ENCODE peak calls at places on chromosome 15, in six cellular contexts. One of them, this sample, is unnamed. For H3K4me1, the result is how much of the 10 kb centered on the place peaks cover.

GRCh38 chr15:98062869-98063268 is 102.4 kb downstream of the ARRDC4 start:
- DNase-seq in upper lobe of right lung: no peak
- DNase-seq in right lobe of liver: no peak
- DNase-seq in mesendoderm: no peak
- DNase-seq in kidney: no peak
- DNase-seq in heart right ventricle: no peak
- DNase-seq in this sample: no peak

GRCh38 chr15:78405336-78405924 is 32.6 kb upstream of the IREB2 start:
- DNase-seq in upper lobe of right lung: no peak
- DNase-seq in right lobe of liver: no peak
- DNase-seq in mesendoderm: peak
- DNase-seq in kidney: peak
- DNase-seq in heart right ventricle: no peak
- DNase-seq in this sample: no peak

GRCh38 chr15:98812711-98813441 is 164.5 kb downstream of the IGF1R start:
- DNase-seq in upper lobe of right lung: no peak
- DNase-seq in right lobe of liver: no peak
- DNase-seq in mesendoderm: peak
- DNase-seq in kidney: no peak
- DNase-seq in heart right ventricle: no peak
- DNase-seq in this sample: no peak

GRCh38 chr15:69141833-69142232 is 18.6 kb upstream of the GLCE start:
- DNase-seq in upper lobe of right lung: no peak
- DNase-seq in right lobe of liver: no peak
- DNase-seq in mesendoderm: no peak
- DNase-seq in kidney: no peak
- DNase-seq in heart right ventricle: no peak
- DNase-seq in this sample: no peak

GRCh38 chr15:59362339-59362738 is 10.3 kb downstream of the MYO1E start:
- DNase-seq in upper lobe of right lung: no peak
- DNase-seq in right lobe of liver: no peak
- DNase-seq in mesendoderm: no peak
- DNase-seq in kidney: no peak
- DNase-seq in heart right ventricle: no peak
- DNase-seq in this sample: no peak

GRCh38 chr15:101689901-101690300 is 34.4 kb downstream of the TARS3 start:
- DNase-seq in upper lobe of right lung: no peak
- DNase-seq in right lobe of liver: no peak
- DNase-seq in mesendoderm: peak
- DNase-seq in kidney: no peak
- DNase-seq in heart right ventricle: no peak
- DNase-seq in this sample: no peak

GRCh38 chr15:29637555-29637954 is 184.7 kb downstream of the TJP1 start:
- DNase-seq in upper lobe of right lung: no peak
- DNase-seq in right lobe of liver: no peak
- DNase-seq in mesendoderm: no peak
- DNase-seq in kidney: no peak
- DNase-seq in heart right ventricle: no peak
- DNase-seq in this sample: no peak

GRCh38 chr15:54131410-54131809 is 153.2 kb downstream of the UNC13C start:
- DNase-seq in upper lobe of right lung: no peak
- DNase-seq in right lobe of liver: no peak
- DNase-seq in mesendoderm: no peak
- DNase-seq in kidney: no peak
- DNase-seq in heart right ventricle: no peak
- DNase-seq in this sample: no peak

GRCh38 chr15:68023307-68024101 is 30.6 kb upstream of the PIAS1 start:
- DNase-seq in upper lobe of right lung: no peak
- DNase-seq in right lobe of liver: no peak
- DNase-seq in mesendoderm: no peak
- DNase-seq in kidney: no peak
- DNase-seq in heart right ventricle: no peak
- DNase-seq in this sample: no peak

GRCh38 chr15:83064859-83065258 is 2.2 kb downstream of the BTBD1 start:
- DNase-seq in upper lobe of right lung: no peak
- DNase-seq in right lobe of liver: no peak
- DNase-seq in mesendoderm: no peak
- DNase-seq in kidney: no peak
- DNase-seq in heart right ventricle: no peak
- DNase-seq in this sample: no peak

GRCh38 chr15:99507732-99508571 is 57.8 kb upstream of the MEF2A start:
- DNase-seq in upper lobe of right lung: no peak
- DNase-seq in right lobe of liver: no peak
- DNase-seq in mesendoderm: no peak
- DNase-seq in kidney: no peak
- DNase-seq in heart right ventricle: peak
- DNase-seq in this sample: no peak

GRCh38 chr15:88680241-88680910 is 41.6 kb downstream of the ISG20 start:
- DNase-seq in upper lobe of right lung: no peak
- DNase-seq in right lobe of liver: no peak
- DNase-seq in mesendoderm: no peak
- DNase-seq in kidney: no peak
- DNase-seq in heart right ventricle: no peak
- DNase-seq in this sample: no peak

GRCh38 chr15:66924889-66925288 is 140.5 kb upstream of the SMAD3 start:
- DNase-seq in upper lobe of right lung: no peak
- DNase-seq in right lobe of liver: no peak
- DNase-seq in mesendoderm: no peak
- DNase-seq in kidney: no peak
- DNase-seq in heart right ventricle: no peak
- DNase-seq in this sample: no peak

GRCh38 chr15:90519688-90520087 is 10.0 kb upstream of the CRTC3 start:
- DNase-seq in upper lobe of right lung: no peak
- DNase-seq in right lobe of liver: no peak
- DNase-seq in mesendoderm: no peak
- DNase-seq in kidney: no peak
- DNase-seq in heart right ventricle: no peak
- DNase-seq in this sample: no peak

GRCh38 chr15:32656091-32656860 is 14.8 kb downstream of the SCG5 start:
- DNase-seq in upper lobe of right lung: no peak
- DNase-seq in right lobe of liver: no peak
- DNase-seq in mesendoderm: no peak
- DNase-seq in kidney: no peak
- DNase-seq in heart right ventricle: no peak
- DNase-seq in this sample: no peak

GRCh38 chr15:101252836-101253235 is 988 bp upstream of the CHSY1 start:
- DNase-seq in upper lobe of right lung: no peak
- DNase-seq in right lobe of liver: no peak
- DNase-seq in mesendoderm: no peak
- DNase-seq in kidney: no peak
- DNase-seq in heart right ventricle: no peak
- DNase-seq in this sample: no peak

GRCh38 chr15:99057020-99057419 is 47.9 kb upstream of the SYNM start:
- DNase-seq in upper lobe of right lung: no peak
- DNase-seq in right lobe of liver: no peak
- DNase-seq in mesendoderm: peak
- DNase-seq in kidney: no peak
- DNase-seq in heart right ventricle: no peak
- DNase-seq in this sample: no peak

GRCh38 chr15:66253643-66254363 is at the start of gene MEGF11:
- DNase-seq in upper lobe of right lung: no peak
- DNase-seq in right lobe of liver: peak
- DNase-seq in mesendoderm: peak
- DNase-seq in kidney: no peak
- DNase-seq in heart right ventricle: no peak
- DNase-seq in this sample: no peak

GRCh38 chr15:76012021-76012551 is at the start of gene NRG4:
- DNase-seq in upper lobe of right lung: no peak
- DNase-seq in right lobe of liver: no peak
- DNase-seq in mesendoderm: no peak
- DNase-seq in kidney: no peak
- DNase-seq in heart right ventricle: no peak
- DNase-seq in this sample: no peak

GRCh38 chr15:48642795-48643194 is 2.7 kb downstream of the FBN1 start:
- DNase-seq in upper lobe of right lung: no peak
- DNase-seq in right lobe of liver: no peak
- DNase-seq in mesendoderm: no peak
- DNase-seq in kidney: no peak
- DNase-seq in heart right ventricle: no peak
- DNase-seq in this sample: no peak

GRCh38 chr15:26983822-26984221 is 12.8 kb downstream of the GABRG3 start:
- DNase-seq in upper lobe of right lung: no peak
- DNase-seq in right lobe of liver: no peak
- DNase-seq in mesendoderm: peak
- DNase-seq in kidney: no peak
- DNase-seq in heart right ventricle: no peak
- DNase-seq in this sample: no peak

GRCh38 chr15:24898715-24899278 is 56.0 kb upstream of the SNRPN start:
- DNase-seq in upper lobe of right lung: no peak
- DNase-seq in right lobe of liver: no peak
- DNase-seq in mesendoderm: peak
- DNase-seq in kidney: no peak
- DNase-seq in heart right ventricle: no peak
- DNase-seq in this sample: no peak

GRCh38 chr15:90982135-90982534 is 12.2 kb downstream of the PRC1 start:
- DNase-seq in upper lobe of right lung: no peak
- DNase-seq in right lobe of liver: no peak
- DNase-seq in mesendoderm: no peak
- DNase-seq in kidney: no peak
- DNase-seq in heart right ventricle: no peak
- DNase-seq in this sample: no peak

GRCh38 chr15:78365931-78366330 is 25.8 kb downstream of the CRABP1 start:
- DNase-seq in upper lobe of right lung: no peak
- DNase-seq in right lobe of liver: no peak
- DNase-seq in mesendoderm: no peak
- DNase-seq in kidney: no peak
- DNase-seq in heart right ventricle: peak
- DNase-seq in this sample: no peak

GRCh38 chr15:81323944-81324881 is at the start of gene STARD5:
- DNase-seq in upper lobe of right lung: peak
- DNase-seq in right lobe of liver: peak
- DNase-seq in mesendoderm: peak
- DNase-seq in kidney: peak
- DNase-seq in heart right ventricle: peak
- DNase-seq in this sample: peak
- H3K4me3 ChIP-seq in upper lobe of right lung: peak
- H3K4me3 ChIP-seq in right lobe of liver: peak
- H3K4me3 ChIP-seq in mesendoderm: peak
- H3K4me3 ChIP-seq in kidney: peak
- H3K4me3 ChIP-seq in heart right ventricle: peak
- H3K4me3 ChIP-seq in this sample: peak

DNA sequence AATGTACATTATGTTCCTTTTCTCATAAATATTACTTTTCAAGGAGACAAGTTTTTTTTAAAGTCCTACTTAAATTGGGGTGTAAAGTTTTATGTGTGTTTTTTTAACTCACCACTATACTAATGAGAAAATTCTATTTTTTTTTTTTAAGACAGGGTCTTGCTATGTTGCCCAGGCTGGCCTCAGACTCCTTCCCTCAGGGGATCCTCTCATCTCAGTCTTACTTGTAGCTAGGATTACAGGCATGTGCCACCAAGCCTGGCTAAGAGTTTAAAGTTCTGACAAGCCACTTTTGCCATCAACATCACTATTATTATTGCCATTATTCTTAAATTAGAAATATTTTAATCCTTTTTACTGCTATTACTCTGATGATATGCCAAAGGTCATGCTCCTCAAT is 7.7 kb downstream of the TSPAN3 start:
- DNase-seq in upper lobe of right lung: no peak
- DNase-seq in right lobe of liver: no peak
- DNase-seq in mesendoderm: no peak
- DNase-seq in kidney: no peak
- DNase-seq in heart right ventricle: no peak
- DNase-seq in this sample: no peak
- H3K4me1 ChIP-seq in upper lobe of right lung: half or more
- H3K4me1 ChIP-seq in right lobe of liver: under half
- H3K4me1 ChIP-seq in mesendoderm: under half
- H3K4me1 ChIP-seq in kidney: under half
- H3K4me1 ChIP-seq in heart right ventricle: under half
- H3K4me1 ChIP-seq in this sample: half or more

DNA sequence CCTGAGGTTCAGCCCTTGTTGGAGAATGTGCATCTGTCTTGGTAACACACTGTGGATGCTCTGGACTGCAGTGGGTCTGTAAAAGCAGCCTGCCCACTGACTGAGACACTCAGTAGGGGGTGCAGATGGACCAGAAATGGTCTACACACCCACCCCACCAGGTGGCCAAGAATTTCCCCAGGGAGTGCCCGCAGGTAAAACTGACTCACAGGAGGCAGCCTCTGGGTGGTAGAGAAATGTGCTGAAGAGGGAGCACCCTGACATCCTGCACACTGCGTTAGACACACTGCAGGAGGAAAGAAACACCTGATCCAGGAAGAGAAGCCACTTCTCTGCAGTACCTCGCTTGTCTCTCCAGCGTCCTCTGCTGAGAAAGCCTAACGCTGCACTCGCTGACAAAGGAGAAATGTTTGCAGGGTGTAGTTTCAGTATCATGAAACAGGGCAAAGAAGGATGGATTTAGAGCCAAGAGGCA is 109.5 kb upstream of the ABHD17C start:
- DNase-seq in upper lobe of right lung: no peak
- DNase-seq in right lobe of liver: no peak
- DNase-seq in mesendoderm: peak
- DNase-seq in kidney: no peak
- DNase-seq in heart right ventricle: no peak
- DNase-seq in this sample: no peak
- H3K27ac ChIP-seq in upper lobe of right lung: no peak
- H3K27ac ChIP-seq in right lobe of liver: peak
- H3K27ac ChIP-seq in mesendoderm: no peak
- H3K27ac ChIP-seq in kidney: no peak
- H3K27ac ChIP-seq in heart right ventricle: no peak
- H3K27ac ChIP-seq in this sample: no peak

DNA sequence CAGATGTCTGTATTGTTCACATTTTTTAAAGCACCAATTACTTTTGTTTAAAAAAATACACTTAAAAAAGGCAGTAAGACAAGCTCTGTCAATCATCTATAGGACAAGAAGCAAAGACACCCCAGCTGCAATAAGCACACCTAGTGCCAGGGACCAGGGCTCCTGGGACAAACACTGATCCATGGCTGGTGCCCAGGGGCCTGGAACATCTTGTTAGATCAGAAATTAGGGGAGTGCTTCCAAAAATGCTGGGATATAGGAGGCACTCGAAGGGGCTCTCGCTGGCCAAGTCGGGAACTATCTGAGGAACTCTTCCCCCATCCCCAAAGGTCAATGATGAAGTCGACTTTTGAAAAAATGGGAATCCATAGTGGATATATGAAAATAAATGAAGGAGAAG is 28.7 kb downstream of the TSPAN3 start:
- DNase-seq in upper lobe of right lung: no peak
- DNase-seq in right lobe of liver: no peak
- DNase-seq in mesendoderm: no peak
- DNase-seq in kidney: no peak
- DNase-seq in heart right ventricle: no peak
- DNase-seq in this sample: no peak
- H3K4me3 ChIP-seq in upper lobe of right lung: no peak
- H3K4me3 ChIP-seq in right lobe of liver: no peak
- H3K4me3 ChIP-seq in mesendoderm: no peak
- H3K4me3 ChIP-seq in kidney: no peak
- H3K4me3 ChIP-seq in heart right ventricle: no peak
- H3K4me3 ChIP-seq in this sample: no peak

DNA sequence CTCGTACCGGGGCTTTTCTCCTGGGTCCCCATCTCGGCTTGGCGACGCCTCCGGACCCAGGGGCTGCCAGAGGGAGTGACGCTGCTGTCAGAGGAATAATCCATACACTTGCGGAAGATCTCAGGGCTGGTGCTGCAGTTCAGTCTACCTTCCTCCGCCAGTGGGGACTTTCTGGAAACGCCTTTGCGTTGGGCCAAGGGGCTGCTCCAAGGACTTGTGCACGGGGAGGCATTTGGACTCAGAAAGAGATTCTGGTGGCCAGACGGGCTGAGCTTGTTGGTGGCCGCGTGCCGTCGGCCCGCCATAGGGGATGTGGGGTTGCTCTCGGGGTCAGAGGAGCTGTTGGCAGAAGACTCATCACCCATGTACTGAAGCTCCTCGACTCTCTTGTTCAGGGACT is 21.8 kb downstream of the LARP6 start:
- DNase-seq in upper lobe of right lung: no peak
- DNase-seq in right lobe of liver: no peak
- DNase-seq in mesendoderm: no peak
- DNase-seq in kidney: no peak
- DNase-seq in heart right ventricle: no peak
- DNase-seq in this sample: no peak
- H3K4me1 ChIP-seq in upper lobe of right lung: under half
- H3K4me1 ChIP-seq in right lobe of liver: under half
- H3K4me1 ChIP-seq in mesendoderm: under half
- H3K4me1 ChIP-seq in kidney: under half
- H3K4me1 ChIP-seq in heart right ventricle: under half
- H3K4me1 ChIP-seq in this sample: under half